ENCODE peak calls at places on chromosomes 4 and X, in six cellular contexts. J is MG63, T is GM23248, Y is anterior cingulate cortex, G is foreskin fibroblast, I is hepatocyte. L is an unnamed sample.

GRCh38 chr4:1246901-1247810 is 1.8 kb downstream of the CTBP1 start:
- DNase-seq in J (no peak), T (peak; percentile 65), Y (no peak), G (no peak), I (peak; percentile 55), L (no peak)

GRCh38 chr4:115154826-115155225 is 41.4 kb upstream of the NDST4 start:
- DNase-seq in J (no peak), T (peak; percentile 60), Y (no peak), G (peak; percentile 54), I (no peak), L (no peak)

GRCh38 chr4:15232725-15233597 is 194.9 kb upstream of the C1QTNF7 start:
- DNase-seq in J (peak; percentile 26), T (peak; percentile 68), Y (peak; percentile 19), G (peak; percentile 74), I (peak; percentile 25), L (peak; percentile 52)

GRCh38 chr4:53055274-53055673 is 193.2 kb downstream of the RASL11B start:
- DNase-seq in J (peak; percentile 31), T (peak; percentile 61), Y (no peak), G (peak; percentile 65), I (peak; percentile 7), L (peak; percentile 79)

GRCh38 chr4:58063761-58064160 is 953.6 kb upstream of the IGFBP7 start:
- DNase-seq in J (no peak), T (no peak), Y (no peak), G (no peak), I (no peak), L (no peak)

GRCh38 chr4:78032446-78032845 is 24.7 kb upstream of the FRAS1 start:
- DNase-seq in J (no peak), T (no peak), Y (no peak), G (no peak), I (no peak), L (no peak)

GRCh38 chrX:45758319-45758718 is 557.6 kb upstream of the DIPK2B start:
- DNase-seq in J (peak; percentile 54), T (peak; percentile 84), Y (no peak), G (peak; percentile 75), I (no peak), L (peak; percentile 91)

GRCh38 chr4:181952478-181952877 is 290.7 kb upstream of the TENM3 start:
- DNase-seq in J (peak; percentile 57), T (peak; percentile 80), Y (no peak), G (peak; percentile 82), I (peak; percentile 61), L (peak; percentile 83)